ENCODE peak calls at places on chromosomes 2 and 18, in ten cellular contexts. J is colonic mucosa; R is CD8-positive, alpha-beta T cell; S is GM23248; N is upper lobe of right lung; K is AG04449; P is GM12865; C is HL-60; Q is left ventricle myocardium inferior; E is A549. T is an unnamed sample.

GRCh38 chr2:23386422-23387220 is 1.6 kb downstream of the KLHL29 start:
- DNase-seq in E (peak; percentile 35), K (no peak), P (peak; percentile 43), J (peak; percentile 36), Q (peak; percentile 24), N (peak; percentile 72), S (peak; percentile 62), C (no peak), R (no peak), T (no peak)

GRCh38 chr18:37566479-37567060 is 972 bp upstream of the CELF4 start:
- DNase-seq in N (peak; percentile 61), P (no peak), R (no peak), E (no peak), J (no peak), K (no peak), Q (no peak), C (no peak), S (peak; percentile 14), T (no peak)

GRCh38 chr2:196677404-196677803 is 37.9 kb downstream of the CCDC150 start:
- DNase-seq in R (no peak), P (no peak), Q (no peak), S (peak; percentile 49), K (no peak), N (no peak), J (no peak), C (no peak), E (no peak), T (no peak)

GRCh38 chr2:84846041-84846663 is 34.7 kb downstream of the TRABD2A start:
- DNase-seq in N (no peak), P (peak; percentile 40), K (no peak), S (peak; percentile 28), C (no peak), J (no peak), Q (no peak), E (no peak), R (no peak), T (peak; percentile 17)

GRCh38 chr2:130391058-130391871 is 35.4 kb downstream of the PTPN18 start:
- DNase-seq in E (peak; percentile 66), C (peak; percentile 51), K (no peak), Q (peak; percentile 85), N (peak; percentile 93), P (peak; percentile 87), S (peak; percentile 89), R (no peak), J (peak; percentile 95), T (no peak)

GRCh38 chr2:187372213-187372612 is 75.8 kb downstream of the CALCRL start:
- DNase-seq in C (no peak), R (no peak), S (peak; percentile 32), N (no peak), E (no peak), P (no peak), Q (no peak), J (no peak), K (peak; percentile 28), T (no peak)

GRCh38 chr2:9336209-9336533 is 87.2 kb downstream of the ITGB1BP1 start:
- DNase-seq in K (no peak), E (no peak), R (no peak), P (peak; percentile 54), Q (no peak), N (no peak), S (no peak), C (no peak), J (no peak), T (no peak)

GRCh38 chr2:188695953-188696352 is 278.2 kb upstream of the COL3A1 start:
- DNase-seq in R (no peak), J (no peak), Q (no peak), K (peak; percentile 41), C (no peak), P (no peak), S (peak; percentile 54), N (no peak), E (no peak), T (no peak)

GRCh38 chr18:32326450-32327309 is 136.8 kb downstream of the MEP1B start:
- DNase-seq in Q (no peak), C (no peak), K (no peak), J (no peak), P (no peak), N (no peak), E (no peak), S (no peak), R (no peak), T (no peak)

GRCh38 chr2:150091896-150092295 is 395.6 kb downstream of the RND3 start:
- DNase-seq in K (no peak), S (no peak), C (no peak), R (no peak), E (no peak), N (no peak), Q (no peak), J (no peak), P (no peak), T (no peak)

GRCh38 chr2:96962567-96963203 is 23.7 kb downstream of the FAM178B start:
- DNase-seq in R (peak; percentile 70), C (peak; percentile 67), N (no peak), E (no peak), S (no peak), K (no peak), P (peak; percentile 30), J (no peak), Q (no peak), T (no peak)

GRCh38 chr18:55302337-55302833 is 285.6 kb downstream of the TCF4 start:
- DNase-seq in N (no peak), P (no peak), K (no peak), J (no peak), Q (no peak), R (no peak), C (no peak), S (peak; percentile 50), E (no peak), T (no peak)
- H3K4me3 ChIP-seq in N (no peak overlapping the region), P (peak overlapping the region; percentile 51), K (peak overlapping the region; percentile 29), J (no peak overlapping the region), Q (peak overlapping the region; percentile 40), R (no peak overlapping the region), C (no peak overlapping the region), S (peak overlapping the region; percentile 78), E (no peak overlapping the region), T (no peak overlapping the region)

DNA sequence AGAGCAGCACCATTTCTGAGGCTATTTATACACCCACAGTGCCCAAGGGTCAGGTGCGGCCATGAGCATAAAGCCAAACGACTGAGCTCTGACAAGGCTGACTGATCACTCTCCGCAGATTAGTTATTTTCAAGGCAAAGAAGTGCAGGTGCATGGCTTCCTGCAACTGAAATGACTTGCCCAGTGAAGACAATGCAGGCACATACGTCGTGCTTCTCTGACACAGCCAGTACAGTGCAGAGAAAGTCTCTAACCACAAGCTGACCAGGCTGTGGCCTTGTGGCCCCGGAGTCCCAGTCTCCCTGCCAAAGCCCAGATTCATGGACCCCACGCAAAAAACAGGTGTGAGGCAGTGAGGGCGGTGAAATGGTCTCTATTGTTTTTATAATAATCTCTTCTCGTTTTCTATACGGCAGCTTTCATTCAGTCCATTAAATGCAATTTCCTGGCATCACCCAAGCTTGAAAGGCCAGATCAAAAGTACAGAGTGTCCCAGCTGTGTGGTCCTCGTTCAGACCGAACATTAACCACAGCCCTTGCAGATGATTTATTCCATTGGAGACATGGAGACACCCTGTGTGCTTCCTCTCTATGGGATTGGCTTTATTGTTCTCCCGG is 447.0 kb upstream of the ID2 start:
- DNase-seq in C (no peak), N (no peak), J (no peak), E (no peak), S (no peak), Q (no peak), K (no peak), R (no peak), P (peak; percentile 95), T (no peak)
- H3K4me3 ChIP-seq in C (no peak overlapping the region), N (no peak overlapping the region), J (no peak overlapping the region), E (no peak overlapping the region), S (no peak overlapping the region), Q (no peak overlapping the region), K (no peak overlapping the region), R (no peak overlapping the region), P (no peak overlapping the region), T (no peak overlapping the region)

GRCh38 chr2:230124792-230125452 is 56.2 kb upstream of the SLC16A14 start:
- DNase-seq in J (no peak), N (peak; percentile 72), E (no peak), C (peak; percentile 95), Q (peak; percentile 22), P (peak; percentile 50), K (no peak), R (no peak), S (no peak), T (no peak)

GRCh38 chr2:230130668-230131364 is 62.1 kb upstream of the SLC16A14 start:
- DNase-seq in N (no peak), Q (peak; percentile 66), C (no peak), K (no peak), E (no peak), S (peak; percentile 15), P (no peak), R (no peak), J (peak; percentile 38), T (no peak)

GRCh38 chr2:230129343-230129742 is 60.6 kb upstream of the SLC16A14 start:
- DNase-seq in P (no peak), R (no peak), K (no peak), Q (no peak), J (no peak), C (no peak), S (peak; percentile 5), N (no peak), E (no peak), T (no peak)

GRCh38 chr2:230131366-230131765 is 62.6 kb upstream of the SLC16A14 start:
- DNase-seq in P (no peak), J (no peak), C (no peak), R (no peak), S (no peak), E (no peak), K (no peak), N (no peak), Q (no peak), T (no peak)

GRCh38 chr2:230128943-230129342 is 60.2 kb upstream of the SLC16A14 start:
- DNase-seq in E (no peak), S (peak; percentile 62), P (no peak), Q (no peak), J (peak; percentile 36), N (no peak), R (no peak), K (no peak), C (no peak), T (no peak)
- H3K4me3 ChIP-seq in E (no peak overlapping the region), S (peak overlapping the region; percentile 47), P (no peak overlapping the region), Q (peak overlapping the region; percentile 13), J (no peak overlapping the region), N (no peak overlapping the region), R (no peak overlapping the region), K (peak overlapping the region; percentile 19), C (no peak overlapping the region), T (peak overlapping the region; percentile 36)

DNA sequence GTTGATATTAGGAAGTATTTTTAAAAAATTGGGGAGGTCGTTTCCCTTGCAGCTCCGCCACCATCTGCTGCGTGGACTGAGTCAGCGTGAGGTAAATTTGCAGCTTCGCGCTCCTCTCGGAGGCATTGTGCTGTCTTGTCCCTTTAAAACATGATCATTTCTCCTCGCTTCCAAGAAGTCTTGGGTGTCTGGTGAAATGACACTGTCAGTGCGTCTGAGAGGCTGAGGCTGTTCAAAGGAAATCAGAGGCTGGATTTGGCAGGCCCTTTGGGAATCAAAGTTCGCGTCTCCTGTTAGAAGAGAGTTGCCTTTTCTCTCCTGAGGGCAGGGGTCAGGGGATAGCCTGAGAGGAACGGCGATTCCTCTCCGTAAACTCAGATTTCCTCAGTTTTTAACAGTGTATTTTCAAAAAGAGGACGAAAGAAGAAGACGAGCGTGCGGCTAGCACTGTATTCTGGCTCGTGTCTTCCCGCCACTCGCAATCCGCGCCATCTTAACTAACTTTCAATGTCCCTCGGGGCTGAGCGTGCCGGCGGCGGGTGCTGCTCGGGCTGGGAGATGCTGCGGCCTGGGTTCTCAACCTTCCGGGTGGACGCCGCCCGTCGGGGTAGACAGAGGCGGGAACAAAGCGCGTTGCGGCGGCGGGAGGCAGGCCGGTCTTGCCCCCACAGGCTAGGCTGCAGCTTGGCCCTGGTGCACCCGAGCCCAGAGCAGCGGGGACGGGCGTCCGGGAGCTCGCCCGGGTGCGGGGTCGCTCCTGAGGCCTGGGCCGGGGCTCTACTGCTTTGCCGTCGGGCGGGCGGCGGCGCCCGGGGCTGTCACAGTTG is 11.5 kb downstream of the TBR1 start:
- DNase-seq in J (peak; percentile 17), N (no peak), K (no peak), C (no peak), S (peak; percentile 17), E (no peak), P (no peak), R (no peak), Q (no peak), T (no peak)
- H3K4me3 ChIP-seq in J (peak overlapping the region; percentile 20), N (no peak overlapping the region), K (peak overlapping the region; percentile 12), C (no peak overlapping the region), S (peak overlapping the region; percentile 74), E (no peak overlapping the region), P (no peak overlapping the region), R (no peak overlapping the region), Q (peak overlapping the region; percentile 42), T (peak overlapping the region; percentile 54)

T was measured in coronary artery.